ENCODE peak calls at places on chromosomes 1 and 21, in five cellular contexts. One of them, this sample, is unnamed.

GRCh38 chr1:67085326-67085725 is 31.4 kb upstream of the SLC35D1 start:
- DNase-seq in RWPE1: no peak
- DNase-seq in aorta: no peak
- DNase-seq in right cardiac atrium: no peak
- DNase-seq in left lung: no peak
- DNase-seq in this sample: no peak

GRCh38 chr1:217017172-217017571 is 293.9 kb upstream of the ESRRG start:
- DNase-seq in RWPE1: no peak
- DNase-seq in aorta: no peak
- DNase-seq in right cardiac atrium: no peak
- DNase-seq in left lung: no peak
- DNase-seq in this sample: no peak

GRCh38 chr1:36359911-36360310 is 25.8 kb downstream of the STK40 start:
- DNase-seq in RWPE1: no peak
- DNase-seq in aorta: no peak
- DNase-seq in right cardiac atrium: no peak
- DNase-seq in left lung: peak; percentile 67
- DNase-seq in this sample: no peak

GRCh38 chr1:22654692-22655091 is 1.7 kb downstream of the C1QB start:
- DNase-seq in RWPE1: no peak
- DNase-seq in aorta: no peak
- DNase-seq in right cardiac atrium: no peak
- DNase-seq in left lung: no peak
- DNase-seq in this sample: no peak

GRCh38 chr1:202200112-202200548 is 6.5 kb downstream of the LGR6 start:
- DNase-seq in RWPE1: peak; percentile 92
- DNase-seq in aorta: no peak
- DNase-seq in right cardiac atrium: no peak
- DNase-seq in left lung: no peak
- DNase-seq in this sample: peak; percentile 84

GRCh38 chr1:37035828-37036666 is 1.7 kb upstream of the GRIK3 start:
- DNase-seq in RWPE1: no peak
- DNase-seq in aorta: no peak
- DNase-seq in right cardiac atrium: no peak
- DNase-seq in left lung: no peak
- DNase-seq in this sample: no peak

GRCh38 chr1:200959341-200959985 is 64.1 kb downstream of the KIF21B start:
- DNase-seq in RWPE1: no peak
- DNase-seq in aorta: no peak
- DNase-seq in right cardiac atrium: no peak
- DNase-seq in left lung: no peak
- DNase-seq in this sample: no peak

GRCh38 chr1:53946252-53947171 is at the start of gene LRRC42:
- DNase-seq in RWPE1: peak; percentile 93
- DNase-seq in aorta: no peak
- DNase-seq in right cardiac atrium: no peak
- DNase-seq in left lung: no peak
- DNase-seq in this sample: no peak

GRCh38 chr21:42562258-42562657 is 48.6 kb downstream of the SLC37A1 start:
- DNase-seq in RWPE1: no peak
- DNase-seq in aorta: peak; percentile 5
- DNase-seq in right cardiac atrium: no peak
- DNase-seq in left lung: peak; percentile 2
- DNase-seq in this sample: no peak

GRCh38 chr1:154998818-154999650 is 3.6 kb upstream of the ZBTB7B start:
- DNase-seq in RWPE1: no peak
- DNase-seq in aorta: peak; percentile 92
- DNase-seq in right cardiac atrium: peak; percentile 76
- DNase-seq in left lung: peak; percentile 73
- DNase-seq in this sample: peak; percentile 55

GRCh38 chr1:3707939-3708328 is 44.3 kb upstream of the CCDC27 start:
- DNase-seq in RWPE1: no peak
- DNase-seq in aorta: no peak
- DNase-seq in right cardiac atrium: no peak
- DNase-seq in left lung: no peak
- DNase-seq in this sample: no peak

GRCh38 chr1:23592209-23592905 is 33.1 kb upstream of the ID3 start:
- DNase-seq in RWPE1: peak; percentile 38
- DNase-seq in aorta: no peak
- DNase-seq in right cardiac atrium: no peak
- DNase-seq in left lung: no peak
- DNase-seq in this sample: no peak

GRCh38 chr1:166174108-166174507 is 7.3 kb upstream of the FAM78B start:
- DNase-seq in RWPE1: no peak
- DNase-seq in aorta: no peak
- DNase-seq in right cardiac atrium: peak; percentile 55
- DNase-seq in left lung: no peak
- DNase-seq in this sample: no peak

GRCh38 chr1:7389786-7390603 is 381.1 kb upstream of the VAMP3 start:
- DNase-seq in RWPE1: no peak
- DNase-seq in aorta: peak; percentile 57
- DNase-seq in right cardiac atrium: no peak
- DNase-seq in left lung: no peak
- DNase-seq in this sample: no peak

GRCh38 chr1:47192458-47193384 is 2.9 kb upstream of the PDZK1IP1 start:
- DNase-seq in RWPE1: peak; percentile 73
- DNase-seq in aorta: peak; percentile 89
- DNase-seq in right cardiac atrium: peak; percentile 77
- DNase-seq in left lung: peak; percentile 73
- DNase-seq in this sample: peak; percentile 56

GRCh38 chr1:197173571-197174482 is 27.4 kb upstream of the ASPM start:
- DNase-seq in RWPE1: peak; percentile 11
- DNase-seq in aorta: no peak
- DNase-seq in right cardiac atrium: no peak
- DNase-seq in left lung: no peak
- DNase-seq in this sample: no peak

GRCh38 chr1:41863683-41864082 is 55.0 kb downstream of the HIVEP3 start:
- DNase-seq in RWPE1: no peak
- DNase-seq in aorta: no peak
- DNase-seq in right cardiac atrium: no peak
- DNase-seq in left lung: no peak
- DNase-seq in this sample: no peak

GRCh38 chr1:112544011-112544688 is 35.4 kb downstream of the WNT2B start:
- DNase-seq in RWPE1: peak; percentile 79
- DNase-seq in aorta: no peak
- DNase-seq in right cardiac atrium: no peak
- DNase-seq in left lung: no peak
- DNase-seq in this sample: no peak
- H3K27ac ChIP-seq in RWPE1: peak overlapping the region; percentile 67
- H3K27ac ChIP-seq in aorta: peak overlapping the region; percentile 85
- H3K27ac ChIP-seq in right cardiac atrium: no peak overlapping the region
- H3K27ac ChIP-seq in left lung: peak overlapping the region; percentile 72
- H3K27ac ChIP-seq in this sample: peak overlapping the region; percentile 93

GRCh38 chr1:204321665-204322064 is 38.1 kb downstream of the PLEKHA6 start:
- DNase-seq in RWPE1: peak; percentile 26
- DNase-seq in aorta: no peak
- DNase-seq in right cardiac atrium: peak; percentile 50
- DNase-seq in left lung: no peak
- DNase-seq in this sample: no peak
- H3K27ac ChIP-seq in RWPE1: no peak overlapping the region
- H3K27ac ChIP-seq in aorta: no peak overlapping the region
- H3K27ac ChIP-seq in right cardiac atrium: no peak overlapping the region
- H3K27ac ChIP-seq in left lung: no peak overlapping the region
- H3K27ac ChIP-seq in this sample: no peak overlapping the region

GRCh38 chr1:203276916-203277535 is 28.3 kb upstream of the BTG2 start:
- DNase-seq in RWPE1: no peak
- DNase-seq in aorta: no peak
- DNase-seq in right cardiac atrium: peak; percentile 73
- DNase-seq in left lung: no peak
- DNase-seq in this sample: no peak

GRCh38 chr1:203275656-203276272 is 29.6 kb upstream of the BTG2 start:
- DNase-seq in RWPE1: no peak
- DNase-seq in aorta: no peak
- DNase-seq in right cardiac atrium: no peak
- DNase-seq in left lung: no peak
- DNase-seq in this sample: no peak

GRCh38 chr1:203278087-203278884 is 27.0 kb upstream of the BTG2 start:
- DNase-seq in RWPE1: peak; percentile 44
- DNase-seq in aorta: peak; percentile 97
- DNase-seq in right cardiac atrium: peak; percentile 98
- DNase-seq in left lung: peak; percentile 72
- DNase-seq in this sample: no peak

GRCh38 chr1:203274603-203275381 is 30.5 kb upstream of the BTG2 start:
- DNase-seq in RWPE1: no peak
- DNase-seq in aorta: peak; percentile 86
- DNase-seq in right cardiac atrium: peak; percentile 74
- DNase-seq in left lung: no peak
- DNase-seq in this sample: no peak

GRCh38 chr1:203276408-203276807 is 28.9 kb upstream of the BTG2 start:
- DNase-seq in RWPE1: no peak
- DNase-seq in aorta: no peak
- DNase-seq in right cardiac atrium: no peak
- DNase-seq in left lung: no peak
- DNase-seq in this sample: no peak
- H3K27ac ChIP-seq in RWPE1: no peak overlapping the region
- H3K27ac ChIP-seq in aorta: no peak overlapping the region
- H3K27ac ChIP-seq in right cardiac atrium: peak overlapping the region; percentile 95
- H3K27ac ChIP-seq in left lung: no peak overlapping the region
- H3K27ac ChIP-seq in this sample: no peak overlapping the region

GRCh38 chr1:192830596-192831241 is 21.9 kb downstream of the RGS2 start:
- DNase-seq in RWPE1: no peak
- DNase-seq in aorta: no peak
- DNase-seq in right cardiac atrium: no peak
- DNase-seq in left lung: no peak
- DNase-seq in this sample: no peak
- H3K27ac ChIP-seq in RWPE1: no peak overlapping the region
- H3K27ac ChIP-seq in aorta: no peak overlapping the region
- H3K27ac ChIP-seq in right cardiac atrium: no peak overlapping the region
- H3K27ac ChIP-seq in left lung: no peak overlapping the region
- H3K27ac ChIP-seq in this sample: no peak overlapping the region

DNA sequence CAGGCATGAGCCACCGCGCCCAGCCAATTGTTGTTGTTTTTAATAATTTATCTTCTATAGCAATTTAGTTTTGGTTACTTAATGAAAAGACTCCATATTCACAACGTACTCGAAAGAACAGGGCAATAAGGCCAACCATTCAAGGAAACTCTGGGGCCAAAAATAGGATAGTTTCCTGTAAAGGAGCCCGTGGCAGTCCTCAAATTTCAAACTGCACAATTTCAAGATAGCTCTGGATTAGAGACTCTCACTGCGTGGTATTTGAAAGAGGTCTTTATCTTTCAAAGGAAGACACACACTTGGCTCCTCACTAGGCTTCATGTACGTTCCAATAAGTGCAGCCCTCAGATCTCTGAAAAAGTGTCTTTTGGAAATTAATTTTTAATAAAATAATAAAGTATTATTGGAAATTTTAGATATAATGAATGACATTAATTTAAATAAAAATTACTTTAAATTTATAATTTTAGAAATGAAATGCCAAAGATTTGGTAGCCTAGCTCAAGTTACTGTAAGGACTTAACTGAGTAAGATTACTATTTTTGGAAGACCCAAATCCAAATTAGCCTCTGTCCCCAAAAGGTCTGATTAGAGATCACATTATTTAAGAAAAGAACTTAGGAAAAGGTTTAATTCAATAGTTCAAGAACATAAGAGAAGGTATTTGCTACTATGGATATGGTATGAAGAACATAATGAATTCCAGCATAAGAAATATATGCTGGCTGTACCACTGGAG is 22.7 kb upstream of the DONSON start:
- DNase-seq in RWPE1: no peak
- DNase-seq in aorta: no peak
- DNase-seq in right cardiac atrium: no peak
- DNase-seq in left lung: no peak
- DNase-seq in this sample: no peak
- H3K27ac ChIP-seq in RWPE1: no peak overlapping the region
- H3K27ac ChIP-seq in aorta: no peak overlapping the region
- H3K27ac ChIP-seq in right cardiac atrium: no peak overlapping the region
- H3K27ac ChIP-seq in left lung: no peak overlapping the region
- H3K27ac ChIP-seq in this sample: no peak overlapping the region

This sample was measured in RWPE2.